ENCODE peak calls at places on chromosomes 7 and 10, in seven cellular contexts. S, N, U, A, L, H and P are unnamed samples.

GRCh38 chr7:107208046-107208458 is 39.2 kb downstream of the HBP1 start:
- DNase-seq in U (no peak), S (no peak), L (no peak), N (no peak), A (no peak), H (peak), P (peak)

GRCh38 chr10:34102237-34102673 is 712.8 kb downstream of the PARD3 start:
- DNase-seq in L (peak), H (peak), A (no peak), U (no peak), N (no peak), S (no peak), P (peak)

GRCh38 chr7:29045258-29046095 is 87.3 kb upstream of the TRIL start:
- DNase-seq in L (no peak), U (no peak), N (no peak), A (no peak), H (no peak), S (no peak), P (no peak)

GRCh38 chr7:117176311-117176710 is 146.5 kb downstream of the WNT2 start:
- DNase-seq in L (no peak), H (no peak), A (no peak), S (no peak), N (no peak), U (no peak), P (no peak)

GRCh38 chr10:8481718-8482504 is 427.4 kb downstream of the GATA3 start:
- DNase-seq in A (no peak), N (no peak), H (no peak), S (no peak), L (no peak), U (no peak), P (no peak)

GRCh38 chr7:151276651-151277590 is 28.4 kb upstream of the SMARCD3 start:
- DNase-seq in U (peak), A (peak), L (peak), N (peak), H (peak), S (peak), P (peak)

GRCh38 chr7:95396136-95397032 is at the start of gene PON3:
- DNase-seq in U (no peak), L (peak), S (no peak), H (no peak), A (no peak), N (peak), P (no peak)

GRCh38 chr10:68099736-68100135 is 9.6 kb upstream of the MYPN start:
- DNase-seq in N (no peak), L (no peak), H (peak), U (no peak), S (no peak), A (no peak), P (peak)

GRCh38 chr7:121428857-121429489 is 32.9 kb upstream of the FAM3C start:
- DNase-seq in S (no peak), A (peak), N (no peak), U (no peak), L (no peak), H (peak), P (peak)

GRCh38 chr10:78752708-78753107 is 316.1 kb upstream of the ZMIZ1 start:
- DNase-seq in U (no peak), N (no peak), A (no peak), H (no peak), L (no peak), S (no peak), P (no peak)